ENCODE peak calls at places on chromosome 20, in nine cellular contexts. O is adrenal gland, K is fibroblast of pulmonary artery, S is HEK293T, L is NCI-H345, T is mesendoderm, G is immature natural killer cell, C is ovary, N is Caco-2. H is an unnamed sample.
A peak's percentile ranks its signal among the peaks of the same experiment; 100 is the strongest.

GRCh38 chr20:25282796-25283195 is 34.9 kb downstream of the PYGB start:
- DNase-seq in O (no peak), K (no peak), S (no peak), L (no peak), T (no peak), G (no peak), C (no peak), N (no peak), H (no peak)

GRCh38 chr20:15613530-15613929 is 959.7 kb downstream of the KIF16B start:
- DNase-seq in O (peak; percentile 23), K (no peak), S (no peak), L (no peak), T (peak; percentile 62), G (no peak), C (no peak), N (peak; percentile 49), H (no peak)

GRCh38 chr20:18781509-18781908 is 32.1 kb upstream of the SCP2D1 start:
- DNase-seq in O (no peak), K (no peak), S (no peak), L (no peak), T (no peak), G (no peak), C (no peak), N (no peak), H (no peak)

GRCh38 chr20:58174708-58175287 is 53.7 kb downstream of the ANKRD60 start:
- DNase-seq in O (no peak), K (no peak), S (no peak), L (no peak), T (no peak), G (no peak), C (peak; percentile 80), N (no peak), H (peak; percentile 66)

GRCh38 chr20:3646651-3647050 is 16.5 kb downstream of the GFRA4 start:
- DNase-seq in O (no peak), K (peak; percentile 8), S (no peak), L (no peak), T (no peak), G (no peak), C (no peak), N (no peak), H (no peak)

GRCh38 chr20:15039088-15039762 is 701.8 kb upstream of the FLRT3 start:
- DNase-seq in O (no peak), K (no peak), S (no peak), L (no peak), T (no peak), G (no peak), C (no peak), N (peak; percentile 19), H (peak; percentile 50)

GRCh38 chr20:21074605-21075336 is 31.4 kb downstream of the LINC00237 start:
- DNase-seq in O (no peak), K (no peak), S (no peak), L (no peak), T (no peak), G (no peak), C (no peak), N (no peak), H (no peak)

GRCh38 chr20:383889-384288 is 3.3 kb downstream of the TRIB3 start:
- DNase-seq in O (no peak), K (no peak), S (no peak), L (no peak), T (no peak), G (no peak), C (no peak), N (no peak), H (no peak)

GRCh38 chr20:19802492-19803158 is 44.6 kb downstream of the RIN2 start:
- DNase-seq in O (no peak), K (no peak), S (no peak), L (no peak), T (peak; percentile 78), G (no peak), C (no peak), N (peak; percentile 78), H (peak; percentile 67)

GRCh38 chr20:53681352-53682212 is 87.9 kb upstream of the ZNF217 start:
- DNase-seq in O (no peak), K (no peak), S (no peak), L (no peak), T (no peak), G (no peak), C (no peak), N (peak; percentile 80), H (no peak)

GRCh38 chr20:34389206-34389953 is 26.3 kb downstream of the ITCH start:
- DNase-seq in O (no peak), K (no peak), S (no peak), L (peak; percentile 9), T (no peak), G (no peak), C (no peak), N (peak; percentile 36), H (peak; percentile 82)

GRCh38 chr20:32810941-32811340 is 8.8 kb upstream of the MAPRE1 start:
- DNase-seq in O (no peak), K (no peak), S (no peak), L (no peak), T (no peak), G (no peak), C (no peak), N (no peak), H (peak; percentile 20)

GRCh38 chr20:48217191-48217590 is 431.9 kb upstream of the SULF2 start:
- DNase-seq in O (no peak), K (peak; percentile 8), S (no peak), L (no peak), T (no peak), G (no peak), C (no peak), N (no peak), H (no peak)

GRCh38 chr20:8094845-8095244 is 37.2 kb upstream of the PLCB1 start:
- DNase-seq in O (no peak), K (peak; percentile 95), S (no peak), L (no peak), T (no peak), G (no peak), C (no peak), N (no peak), H (peak; percentile 55)

GRCh38 chr20:58891686-58892125 is 39.2 kb downstream of the GNAS start:
- DNase-seq in O (peak; percentile 54), K (peak; percentile 48), S (peak; percentile 25), L (peak; percentile 74), T (peak; percentile 72), G (peak; percentile 31), C (peak; percentile 41), N (peak; percentile 72), H (peak; percentile 86)

GRCh38 chr20:11891081-11891826 is 26.4 kb upstream of the BTBD3 start:
- DNase-seq in O (peak; percentile 57), K (peak; percentile 31), S (no peak), L (peak; percentile 73), T (peak; percentile 57), G (peak; percentile 21), C (peak; percentile 46), N (peak; percentile 80), H (peak; percentile 91)

GRCh38 chr20:37007898-37008649 is 56.6 kb upstream of the SAMHD1 start:
- DNase-seq in O (no peak), K (peak; percentile 61), S (peak; percentile 16), L (no peak), T (peak; percentile 7), G (peak; percentile 47), C (no peak), N (peak; percentile 42), H (no peak)

GRCh38 chr20:5400164-5400762 is 83.5 kb upstream of the PROKR2 start:
- DNase-seq in O (no peak), K (peak; percentile 46), S (no peak), L (no peak), T (peak; percentile 43), G (no peak), C (no peak), N (peak; percentile 54), H (no peak)

GRCh38 chr20:63009044-63009961 is 2.5 kb upstream of the BHLHE23 start:
- DNase-seq in O (peak; percentile 82), K (peak; percentile 63), S (peak; percentile 90), L (peak; percentile 85), T (peak; percentile 67), G (peak; percentile 74), C (peak; percentile 57), N (peak; percentile 96), H (peak; percentile 62)

GRCh38 chr20:63518946-63519764 is 1.4 kb upstream of the PPDPF start:
- DNase-seq in O (peak; percentile 28), K (no peak), S (no peak), L (no peak), T (no peak), G (no peak), C (no peak), N (no peak), H (no peak)

GRCh38 chr20:63746766-63747315 is 7.3 kb downstream of the SLC2A4RG start:
- DNase-seq in O (no peak), K (no peak), S (no peak), L (no peak), T (no peak), G (no peak), C (no peak), N (no peak), H (no peak)

GRCh38 chr20:62561182-62561581 is 81.1 kb upstream of the SLCO4A1 start:
- DNase-seq in O (no peak), K (no peak), S (no peak), L (no peak), T (no peak), G (no peak), C (no peak), N (no peak), H (no peak)

GRCh38 chr20:54510546-54511129 is 35.2 kb downstream of the DOK5 start:
- DNase-seq in O (no peak), K (no peak), S (no peak), L (no peak), T (peak; percentile 57), G (no peak), C (no peak), N (no peak), H (no peak)

GRCh38 chr20:407097-407952 is 774 bp upstream of the RBCK1 start:
- DNase-seq in O (peak; percentile 86), K (peak; percentile 75), S (peak; percentile 93), L (peak; percentile 84), T (peak; percentile 92), G (peak; percentile 37), C (peak; percentile 69), N (peak; percentile 89), H (peak; percentile 90)

GRCh38 chr20:62537649-62538292 is 62.0 kb upstream of the GATA5 start:
- DNase-seq in O (no peak), K (no peak), S (no peak), L (no peak), T (peak; percentile 24), G (no peak), C (no peak), N (no peak), H (no peak)

GRCh38 chr20:35918021-35918420 is 36.3 kb downstream of the SCAND1 start:
- DNase-seq in O (no peak), K (no peak), S (no peak), L (no peak), T (no peak), G (no peak), C (no peak), N (no peak), H (no peak)

GRCh38 chr20:17634666-17635319 is 47.2 kb downstream of the RRBP1 start:
- DNase-seq in O (no peak), K (peak; percentile 39), S (no peak), L (no peak), T (no peak), G (no peak), C (peak; percentile 90), N (no peak), H (no peak)

GRCh38 chr20:5870462-5871021 is 79.8 kb downstream of the TRMT6 start:
- DNase-seq in O (no peak), K (no peak), S (no peak), L (no peak), T (no peak), G (no peak), C (no peak), N (no peak), H (peak; percentile 86)

GRCh38 chr20:15857131-15857784 is 716.0 kb downstream of the KIF16B start:
- DNase-seq in O (no peak), K (no peak), S (no peak), L (no peak), T (no peak), G (no peak), C (no peak), N (peak; percentile 10), H (no peak)

GRCh38 chr20:49964964-49965780 is 17.6 kb upstream of the SNAI1 start:
- DNase-seq in O (no peak), K (peak; percentile 49), S (peak; percentile 81), L (no peak), T (peak; percentile 84), G (no peak), C (no peak), N (peak; percentile 85), H (peak; percentile 66)

GRCh38 chr20:58237318-58238182 is 9.1 kb upstream of the ANKRD60 start:
- DNase-seq in O (no peak), K (peak; percentile 40), S (no peak), L (no peak), T (no peak), G (no peak), C (no peak), N (no peak), H (no peak)

H was measured in NCI-H69.